ENCODE peak calls at places on chromosomes 6 and 20, in six cellular contexts. F is fibroblast of lung, Y is SK-N-SH, Z is heart right ventricle, I is IMR-90, B is cardiac fibroblast. Q is an unnamed sample.

GRCh38 chr6:52787917-52788316 is 15.7 kb downstream of the GSTA1 start:
- DNase-seq in B (no peak), Z (no peak), I (no peak), Y (no peak), F (no peak), Q (no peak)

GRCh38 chr6:149185799-149186357 is 131.6 kb upstream of the TAB2 start:
- DNase-seq in Y (no peak), B (no peak), F (no peak), I (no peak), Z (no peak), Q (no peak)

GRCh38 chr6:84284428-84285033 is 57.1 kb upstream of the CEP162 start:
- DNase-seq in Z (no peak), I (peak; percentile 2), Y (peak; percentile 50), B (peak; percentile 37), F (no peak), Q (peak; percentile 37)

GRCh38 chr6:35041086-35041855 is 99.9 kb downstream of the TCP11 start:
- DNase-seq in Y (no peak), F (no peak), Z (no peak), I (no peak), B (no peak), Q (no peak)

GRCh38 chr6:8180327-8181161 is 78.2 kb upstream of the EEF1E1 start:
- DNase-seq in F (peak; percentile 89), I (peak; percentile 81), Z (no peak), B (peak; percentile 85), Y (no peak), Q (peak; percentile 78)

GRCh38 chr6:96899019-96899418 is 1.3 kb upstream of the NDUFAF4 start:
- DNase-seq in Z (peak; percentile 23), B (peak; percentile 74), Y (peak; percentile 19), F (peak; percentile 47), I (peak; percentile 55), Q (peak; percentile 76)

GRCh38 chr6:77341058-77341986 is 122.0 kb downstream of the HTR1B start:
- DNase-seq in Y (no peak), I (no peak), B (no peak), F (no peak), Z (peak; percentile 71), Q (peak; percentile 32)

GRCh38 chr6:39816744-39817143 is 24.6 kb downstream of the DAAM2 start:
- DNase-seq in Y (no peak), F (peak; percentile 51), Z (no peak), B (no peak), I (peak; percentile 55), Q (peak; percentile 9)

GRCh38 chr6:54719633-54720032 is 126.9 kb upstream of the FAM83B start:
- DNase-seq in B (no peak), F (no peak), Z (no peak), Y (no peak), I (no peak), Q (no peak)

DNA sequence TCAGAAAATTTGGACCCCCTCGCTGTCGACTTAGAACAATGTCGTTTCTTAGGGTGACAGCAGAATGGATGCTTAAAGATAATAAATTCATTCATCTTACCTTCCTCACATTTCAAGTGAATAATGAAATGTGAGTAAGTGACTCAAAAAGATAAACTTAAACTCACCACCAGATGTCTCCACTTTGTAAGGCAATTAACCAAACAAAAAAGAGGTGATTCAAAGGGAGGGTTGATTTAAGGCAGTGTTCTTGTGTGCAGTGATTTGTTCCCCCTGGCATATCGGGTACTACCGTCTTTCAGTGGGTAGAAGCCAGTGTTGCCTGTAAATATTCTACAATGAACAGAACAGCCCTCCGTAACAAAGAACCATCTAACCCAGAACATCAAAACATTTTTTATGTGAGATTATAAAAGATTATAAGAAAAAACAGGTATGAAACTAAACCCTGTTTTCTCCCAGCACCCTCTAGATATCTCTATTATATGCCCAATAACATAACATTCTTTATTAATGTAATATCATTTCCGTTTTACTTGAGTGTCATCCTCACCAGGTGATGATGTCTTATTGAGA is 589.7 kb downstream of the CBLN4 start:
- DNase-seq in Y (peak; percentile 45), F (peak; percentile 1), I (no peak), B (peak; percentile 17), Z (no peak), Q (no peak)
- TF ChIP-seq CTCF in Y (peak; percentile 14), F (no peak), I (no peak), B (peak; percentile 1), Z (no peak), Q (no peak)

DNA sequence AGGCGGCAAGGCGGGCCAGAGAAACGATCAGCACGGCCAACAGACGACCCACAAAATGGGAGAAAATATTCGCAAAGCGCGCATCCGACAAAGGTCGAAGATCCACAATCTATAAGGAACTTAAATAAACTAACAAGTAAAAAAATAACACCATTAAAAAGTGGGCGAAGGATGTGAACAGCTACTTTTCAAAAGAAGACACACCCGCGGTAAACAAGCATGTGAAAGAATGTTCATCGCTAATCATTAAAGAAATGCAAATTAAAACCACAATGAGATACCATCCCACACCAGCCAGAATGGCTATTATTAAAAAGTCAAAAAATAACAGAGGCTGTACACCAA is 117.8 kb upstream of the SIRPA start:
- DNase-seq in F (no peak), I (no peak), Y (no peak), B (no peak), Z (no peak), Q (no peak)
- H3K4me3 ChIP-seq in F (no peak overlapping the region), I (no peak overlapping the region), Y (peak overlapping the region; percentile 98), B (no peak overlapping the region), Z (no peak overlapping the region), Q (no peak overlapping the region)

DNA sequence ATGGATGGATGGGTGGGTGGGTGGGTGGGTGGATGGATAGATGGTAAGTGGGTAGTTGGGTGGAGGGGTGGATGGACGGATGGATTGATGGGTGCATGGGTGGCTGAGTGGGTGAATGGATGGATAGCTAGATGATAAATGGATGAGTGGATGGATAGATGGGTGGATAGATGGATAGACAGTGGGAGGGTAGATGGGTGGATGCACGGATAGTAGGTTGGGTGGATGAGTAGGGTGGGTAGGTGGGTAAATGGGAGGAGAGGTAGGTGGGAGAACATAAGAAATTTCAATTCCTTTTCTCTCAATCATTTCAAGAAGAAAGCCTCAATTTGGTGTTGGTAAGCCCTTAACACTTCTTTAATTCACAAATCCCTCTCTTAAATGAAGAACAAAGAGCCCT is 186.9 kb downstream of the PREX1 start:
- DNase-seq in Y (no peak), F (no peak), B (no peak), I (no peak), Z (no peak), Q (no peak)
- TF ChIP-seq CTCF in Y (no peak), F (no peak), B (no peak), I (no peak), Z (no peak), Q (no peak)

DNA sequence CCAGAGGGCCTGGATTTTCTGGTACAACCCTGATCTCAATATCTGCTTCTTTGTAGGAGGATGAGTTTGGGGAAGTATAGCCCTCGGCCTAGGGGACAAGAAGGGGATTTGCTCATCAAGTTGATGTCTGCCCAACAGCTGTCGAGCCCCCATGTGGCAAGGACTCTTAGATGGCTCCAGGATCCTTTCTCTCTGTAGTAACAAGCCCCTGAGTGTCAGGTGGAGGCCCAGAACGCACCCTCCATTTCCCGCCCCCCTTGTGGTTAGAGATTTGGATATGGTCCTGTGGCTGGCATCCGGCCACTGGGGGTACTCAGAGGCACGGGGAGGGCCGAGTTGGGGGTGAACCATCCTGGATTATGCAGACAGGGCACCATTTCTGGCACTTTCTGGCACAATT is 50.1 kb downstream of the CTCFL start:
- DNase-seq in Y (no peak), I (no peak), B (no peak), F (no peak), Z (no peak), Q (no peak)
- H3K4me3 ChIP-seq in Y (no peak overlapping the region), I (no peak overlapping the region), B (no peak overlapping the region), F (no peak overlapping the region), Z (no peak overlapping the region), Q (no peak overlapping the region)

GRCh38 chr6:155378284-155378683 is 64.0 kb upstream of the TFB1M start:
- DNase-seq in I (no peak), B (no peak), Z (no peak), F (no peak), Y (no peak), Q (no peak)

GRCh38 chr6:155378724-155379123 is 64.4 kb upstream of the TFB1M start:
- DNase-seq in B (no peak), Y (no peak), I (no peak), Z (no peak), F (no peak), Q (peak; percentile 24)

GRCh38 chr6:155381856-155382690 is 67.8 kb upstream of the TFB1M start:
- DNase-seq in Y (no peak), Z (no peak), I (peak; percentile 96), F (peak; percentile 83), B (peak; percentile 89), Q (peak; percentile 50)

GRCh38 chr6:155384343-155384742 is 70.1 kb upstream of the TFB1M start:
- DNase-seq in B (no peak), I (no peak), Y (no peak), F (no peak), Z (no peak), Q (no peak)

DNA sequence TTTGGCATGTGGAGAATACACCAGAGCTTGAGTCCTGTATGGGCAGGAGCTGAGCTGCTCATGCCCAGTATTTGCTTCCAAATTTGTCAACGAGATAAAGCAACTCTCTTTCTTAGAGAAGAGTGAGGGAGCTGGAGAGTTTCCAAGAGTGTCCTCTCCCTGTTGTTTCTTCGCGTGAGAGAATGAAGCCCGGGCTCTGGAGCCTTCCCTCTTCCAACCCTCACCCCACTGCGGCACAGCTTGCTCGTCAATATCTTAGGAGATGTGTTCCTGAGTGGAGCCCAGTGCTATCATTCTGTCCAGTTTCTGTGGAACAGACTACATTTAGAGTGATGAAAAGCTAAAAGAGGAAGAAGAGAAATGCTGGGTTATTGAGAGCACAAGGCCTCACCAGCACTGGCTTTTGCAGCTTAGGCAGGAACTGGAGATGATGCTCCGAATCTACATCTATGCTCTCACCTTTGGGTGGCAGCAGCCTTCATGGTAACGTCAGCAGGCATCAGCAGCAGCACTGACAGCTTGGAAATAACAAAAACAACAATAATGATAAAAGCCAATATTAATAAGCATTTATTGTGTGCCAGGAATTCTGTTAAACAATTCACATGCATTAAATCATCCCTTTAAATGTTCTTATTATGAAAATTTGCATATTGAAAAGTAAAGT is 66.5 kb upstream of the TFB1M start:
- DNase-seq in F (no peak), Z (no peak), Y (no peak), I (no peak), B (no peak), Q (no peak)
- TF ChIP-seq CTCF in F (no peak), Z (no peak), Y (no peak), I (no peak), B (no peak), Q (no peak)

GRCh38 chr20:54019127-54019526 is 51.3 kb downstream of the BCAS1 start:
- DNase-seq in Z (no peak), Y (no peak), F (no peak), B (no peak), I (no peak), Q (no peak)

GRCh38 chr20:54019585-54019984 is 50.8 kb downstream of the BCAS1 start:
- DNase-seq in Y (no peak), I (no peak), F (no peak), Z (no peak), B (no peak), Q (no peak)

GRCh38 chr20:54020348-54020747 is 50.0 kb downstream of the BCAS1 start:
- DNase-seq in Z (no peak), B (no peak), Y (no peak), I (no peak), F (no peak), Q (no peak)

GRCh38 chr20:54015496-54015895 is 54.9 kb downstream of the BCAS1 start:
- DNase-seq in B (no peak), Y (peak; percentile 24), Z (no peak), F (no peak), I (no peak), Q (no peak)

DNA sequence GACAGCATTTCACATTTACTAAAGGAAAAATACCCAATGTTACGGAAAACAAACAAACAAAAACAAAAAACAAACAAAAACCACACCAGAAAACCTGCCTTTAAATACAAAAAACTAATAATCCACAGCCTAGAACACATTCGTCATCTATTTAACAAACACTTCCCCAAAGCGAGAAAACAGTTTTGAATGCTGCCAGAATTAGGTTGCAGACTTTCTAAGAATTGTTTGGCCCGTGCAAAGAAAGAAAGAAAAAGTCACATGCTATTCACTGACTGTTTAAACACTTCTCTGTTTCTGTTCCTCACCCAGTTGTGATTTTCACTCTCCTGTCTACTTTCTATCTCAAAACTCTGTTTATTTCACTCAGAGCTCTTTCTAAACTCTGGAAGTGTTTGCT is 52.5 kb downstream of the BCAS1 start:
- DNase-seq in Z (no peak), B (no peak), F (no peak), Y (no peak), I (no peak), Q (no peak)
- H3K4me3 ChIP-seq in Z (no peak overlapping the region), B (no peak overlapping the region), F (no peak overlapping the region), Y (no peak overlapping the region), I (no peak overlapping the region), Q (no peak overlapping the region)